ENCODE peak calls at places on chromosome 11, in five cellular contexts. S is erythroblast, L is A549, R is tibial nerve, D is GM12892. F is an unnamed sample.
A peak's percentile ranks its signal among the peaks of the same experiment; 100 is the strongest.

GRCh38 chr11:61793084-61793828 is 545 bp downstream of the FEN1 start:
- DNase-seq in S (peak; percentile 68), L (peak; percentile 47), R (no peak), D (no peak), F (no peak)

GRCh38 chr11:12087075-12087775 is 23.2 kb upstream of the MICAL2 start:
- DNase-seq in S (peak; percentile 60), L (no peak), R (no peak), D (no peak), F (no peak)

GRCh38 chr11:128689946-128690745 is 3.7 kb upstream of the FLI1 start:
- DNase-seq in S (no peak), L (no peak), R (no peak), D (no peak), F (no peak)

GRCh38 chr11:111602865-111603632 is 800 bp downstream of the SIK2 start:
- DNase-seq in S (peak; percentile 38), L (no peak), R (peak; percentile 24), D (peak; percentile 31), F (no peak)

GRCh38 chr11:6099577-6099976 is 7.9 kb upstream of the OR56B4 start:
- DNase-seq in S (no peak), L (no peak), R (no peak), D (no peak), F (no peak)

GRCh38 chr11:68215524-68216170 is 2.6 kb upstream of the KMT5B start:
- DNase-seq in S (no peak), L (no peak), R (no peak), D (no peak), F (no peak)

GRCh38 chr11:34789196-34789834 is 126.9 kb downstream of the APIP start:
- DNase-seq in S (no peak), L (no peak), R (no peak), D (no peak), F (no peak)

GRCh38 chr11:8262552-8263108 is 1.0 kb downstream of the LMO1 start:
- DNase-seq in S (no peak), L (peak; percentile 41), R (no peak), D (peak; percentile 47), F (no peak)

GRCh38 chr11:2375964-2376551 is 1.1 kb upstream of the CD81 start:
- DNase-seq in S (no peak), L (no peak), R (no peak), D (no peak), F (no peak)

GRCh38 chr11:63017306-63017974 is 1.8 kb upstream of the SLC22A8 start:
- DNase-seq in S (no peak), L (no peak), R (no peak), D (no peak), F (peak; percentile 23)

GRCh38 chr11:30008946-30009525 is 7.8 kb downstream of the KCNA4 start:
- DNase-seq in S (no peak), L (no peak), R (no peak), D (no peak), F (no peak)

GRCh38 chr11:128865490-128865889 is 1.6 kb downstream of the KCNJ1 start:
- DNase-seq in S (no peak), L (no peak), R (no peak), D (no peak), F (no peak)

GRCh38 chr11:44519989-44520737 is 45.3 kb upstream of the CD82 start:
- DNase-seq in S (no peak), L (no peak), R (peak; percentile 17), D (no peak), F (no peak)

GRCh38 chr11:12865871-12866595 is 143.1 kb upstream of the RASSF10 start:
- DNase-seq in S (no peak), L (no peak), R (no peak), D (no peak), F (no peak)

GRCh38 chr11:117626576-117626975 is 170.4 kb downstream of the DSCAML1 start:
- DNase-seq in S (no peak), L (no peak), R (no peak), D (no peak), F (no peak)

GRCh38 chr11:47204633-47204989 is 10.2 kb upstream of the DDB2 start:
- DNase-seq in S (no peak), L (peak; percentile 46), R (no peak), D (no peak), F (peak; percentile 79)

GRCh38 chr11:47359162-47359561 is 6.7 kb upstream of the MYBPC3 start:
- DNase-seq in S (no peak), L (no peak), R (no peak), D (no peak), F (no peak)

GRCh38 chr11:119101759-119102423 is at the start of gene DPAGT1:
- DNase-seq in S (peak; percentile 94), L (peak; percentile 74), R (peak; percentile 90), D (no peak), F (peak; percentile 59)

GRCh38 chr11:65892661-65893317 is 2.3 kb downstream of the CCDC85B start:
- DNase-seq in S (no peak), L (no peak), R (no peak), D (no peak), F (no peak)

GRCh38 chr11:65890324-65891179 is at the start of gene CCDC85B:
- DNase-seq in S (peak; percentile 97), L (peak; percentile 94), R (peak; percentile 98), D (peak; percentile 91), F (peak; percentile 71)

GRCh38 chr11:65894034-65894591 is 3.6 kb downstream of the CCDC85B start:
- DNase-seq in S (no peak), L (no peak), R (no peak), D (no peak), F (no peak)

GRCh38 chr11:65888163-65888814 is at the start of gene FIBP:
- DNase-seq in S (peak; percentile 98), L (peak; percentile 97), R (peak; percentile 96), D (peak; percentile 99), F (peak; percentile 87)

GRCh38 chr11:65891180-65892136 is 985 bp downstream of the CCDC85B start:
- DNase-seq in S (peak; percentile 51), L (peak; percentile 43), R (no peak), D (no peak), F (no peak)
- TF ChIP-seq POLR2A in S (peak; percentile 8), L (peak; percentile 7), R (no peak), D (peak; percentile 22), F (peak; percentile 10)

GRCh38 chr11:33161120-33162005 is at the start of gene CSTF3:
- DNase-seq in S (peak; percentile 96), L (peak; percentile 92), R (peak; percentile 100), D (peak; percentile 79), F (peak; percentile 87)
- TF ChIP-seq POLR2A in S (peak; percentile 89), L (peak; percentile 43), R (peak; percentile 80), D (peak; percentile 81), F (peak; percentile 53)

DNA sequence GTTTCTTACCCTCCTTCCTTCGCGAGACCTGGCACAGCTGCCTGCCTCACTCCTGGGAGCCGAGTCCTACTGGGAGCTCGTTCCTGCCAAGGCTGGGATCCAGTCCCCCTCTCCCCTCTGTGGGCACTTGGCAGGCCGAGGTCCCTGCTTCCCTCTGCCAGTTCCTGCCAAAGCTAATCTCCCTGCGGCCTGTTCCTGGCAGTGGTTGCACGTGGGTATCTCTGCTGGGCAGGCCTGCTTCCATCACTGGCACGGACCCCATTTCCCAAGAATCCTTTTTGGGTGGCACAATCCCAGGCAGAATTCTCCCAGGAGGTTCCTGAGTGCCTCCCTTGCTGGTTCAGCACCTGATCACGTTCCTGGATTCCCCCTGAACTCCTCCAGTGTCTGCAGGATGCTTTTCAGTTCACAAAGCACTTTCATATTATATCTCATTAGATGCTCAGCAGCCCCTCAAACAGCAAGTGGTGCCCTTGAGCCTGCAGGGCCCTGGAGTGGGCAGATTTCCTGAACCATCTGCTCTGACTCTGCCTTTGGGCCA is 96.5 kb downstream of the RRM1 start:
- DNase-seq in S (no peak), L (no peak), R (no peak), D (no peak), F (no peak)
- TF ChIP-seq POLR2A in S (no peak), L (no peak), R (no peak), D (no peak), F (no peak)

GRCh38 chr11:45803981-45804805 is 756 bp upstream of the SLC35C1 start:
- DNase-seq in S (peak; percentile 51), L (peak; percentile 47), R (peak; percentile 62), D (no peak), F (peak; percentile 55)
- TF ChIP-seq POLR2A in S (no peak), L (peak; percentile 69), R (no peak), D (no peak), F (peak; percentile 40)

GRCh38 chr11:32831241-32831640 is 1.5 kb downstream of the PRRG4 start:
- DNase-seq in S (no peak), L (no peak), R (no peak), D (no peak), F (no peak)

GRCh38 chr11:32830413-32830738 is 649 bp downstream of the PRRG4 start:
- DNase-seq in S (no peak), L (no peak), R (no peak), D (peak; percentile 6), F (no peak)

GRCh38 chr11:32829157-32829679 is 509 bp upstream of the PRRG4 start:
- DNase-seq in S (no peak), L (no peak), R (no peak), D (no peak), F (no peak)

GRCh38 chr11:32830796-32831195 is 1.1 kb downstream of the PRRG4 start:
- DNase-seq in S (peak; percentile 6), L (no peak), R (no peak), D (no peak), F (no peak)

GRCh38 chr11:32829680-32830412 is at the start of gene PRRG4:
- DNase-seq in S (peak; percentile 73), L (no peak), R (peak; percentile 27), D (peak; percentile 64), F (peak; percentile 71)
- TF ChIP-seq POLR2A in S (peak; percentile 70), L (no peak), R (peak; percentile 69), D (peak; percentile 80), F (peak; percentile 19)

GRCh38 chr11:75815345-75815983 is 454 bp downstream of the UVRAG start:
- DNase-seq in S (peak; percentile 53), L (peak; percentile 58), R (no peak), D (peak; percentile 44), F (peak; percentile 56)
- TF ChIP-seq POLR2A in S (peak; percentile 33), L (no peak), R (no peak), D (no peak), F (no peak)

GRCh38 chr11:33692013-33692504 is 8.6 kb downstream of the C11orf91 start:
- DNase-seq in S (no peak), L (peak; percentile 69), R (peak; percentile 80), D (no peak), F (no peak)
- TF ChIP-seq POLR2A in S (no peak), L (no peak), R (peak; percentile 19), D (no peak), F (no peak)

DNA sequence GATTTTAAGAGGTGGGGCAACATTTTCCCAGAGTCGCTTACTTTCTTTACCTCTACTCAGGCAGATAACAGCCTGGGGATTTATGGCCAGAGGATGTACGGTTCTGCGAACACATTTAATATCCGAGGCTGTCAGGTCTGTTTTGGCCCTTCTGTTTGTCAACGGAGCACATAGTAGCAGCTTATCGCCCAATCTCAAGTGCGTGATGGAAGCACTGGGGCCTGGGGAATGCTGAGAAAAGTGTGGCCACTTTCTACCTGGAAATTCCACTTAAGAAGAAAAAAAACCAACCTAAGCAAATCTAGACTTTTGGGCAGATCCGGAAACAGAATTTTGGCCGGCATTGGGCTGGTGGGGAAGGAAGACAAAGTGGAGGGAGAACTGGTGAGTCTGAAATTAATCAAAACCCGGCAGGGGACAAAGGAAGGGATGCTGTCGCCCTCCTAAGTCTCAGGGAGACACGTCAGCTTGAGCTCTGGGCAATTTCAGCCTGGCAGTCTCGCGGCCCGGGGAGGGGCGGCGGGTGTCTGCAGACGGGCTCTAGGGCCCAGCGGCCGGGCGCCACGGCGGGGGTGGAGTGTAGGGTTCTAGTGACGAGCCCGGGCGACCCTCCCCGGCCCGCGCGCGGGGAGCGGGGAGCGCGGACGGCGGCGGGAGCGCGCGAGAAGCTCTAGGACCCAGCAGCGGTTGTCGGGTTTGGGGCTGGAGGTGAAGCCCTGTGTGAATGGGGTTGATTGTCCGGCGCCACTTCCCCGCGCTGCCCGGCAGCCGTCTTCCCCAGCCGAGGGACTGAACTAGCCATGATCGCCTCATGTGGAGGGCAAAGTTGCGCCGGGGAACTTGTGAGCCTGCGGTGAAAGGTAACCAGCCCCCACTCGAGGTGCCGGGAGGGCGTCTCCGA is at the start of gene AMOTL1:
- DNase-seq in S (peak; percentile 88), L (no peak), R (peak; percentile 78), D (no peak), F (peak; percentile 57)
- TF ChIP-seq POLR2A in S (peak; percentile 51), L (peak; percentile 44), R (peak; percentile 80), D (no peak), F (peak; percentile 41)